ENCODE peak calls at places on chromosomes 3 and 15, in seven cellular contexts. One of them, this sample, is unnamed.

GRCh38 chr15:93238641-93239040 is 149.6 kb upstream of the RGMA start:
- DNase-seq in hepatocyte: no peak
- DNase-seq in cardiac fibroblast: no peak
- DNase-seq in psoas muscle: no peak
- DNase-seq in AG04450: no peak
- DNase-seq in fibroblast of pulmonary artery: no peak
- DNase-seq in fibroblast of lung: no peak
- DNase-seq in this sample: no peak

GRCh38 chr3:94593531-94594150 is 530.8 kb downstream of the NSUN3 start:
- DNase-seq in AG04450: no peak
- DNase-seq in fibroblast of lung: no peak
- DNase-seq in hepatocyte: no peak
- DNase-seq in cardiac fibroblast: no peak
- DNase-seq in fibroblast of pulmonary artery: no peak
- DNase-seq in psoas muscle: no peak
- DNase-seq in this sample: no peak

GRCh38 chr3:14605070-14605469 is 46.5 kb upstream of the CCDC174 start:
- DNase-seq in fibroblast of pulmonary artery: peak
- DNase-seq in AG04450: no peak
- DNase-seq in psoas muscle: no peak
- DNase-seq in fibroblast of lung: peak
- DNase-seq in cardiac fibroblast: no peak
- DNase-seq in hepatocyte: peak
- DNase-seq in this sample: no peak

GRCh38 chr3:27357665-27358258 is 11.4 kb downstream of the NEK10 start:
- DNase-seq in psoas muscle: no peak
- DNase-seq in cardiac fibroblast: peak
- DNase-seq in fibroblast of lung: peak
- DNase-seq in fibroblast of pulmonary artery: peak
- DNase-seq in hepatocyte: peak
- DNase-seq in AG04450: no peak
- DNase-seq in this sample: peak

GRCh38 chr3:177781686-177782161 is 584.4 kb upstream of the TBL1XR1 start:
- DNase-seq in fibroblast of lung: peak
- DNase-seq in cardiac fibroblast: peak
- DNase-seq in AG04450: peak
- DNase-seq in hepatocyte: no peak
- DNase-seq in psoas muscle: peak
- DNase-seq in fibroblast of pulmonary artery: peak
- DNase-seq in this sample: peak

GRCh38 chr15:101063212-101063611 is 144.1 kb downstream of the LRRK1 start:
- DNase-seq in fibroblast of pulmonary artery: no peak
- DNase-seq in psoas muscle: no peak
- DNase-seq in fibroblast of lung: no peak
- DNase-seq in hepatocyte: no peak
- DNase-seq in cardiac fibroblast: no peak
- DNase-seq in AG04450: no peak
- DNase-seq in this sample: no peak

GRCh38 chr3:14216257-14217048 is 37.8 kb downstream of the LSM3 start:
- DNase-seq in hepatocyte: no peak
- DNase-seq in AG04450: no peak
- DNase-seq in psoas muscle: peak
- DNase-seq in cardiac fibroblast: peak
- DNase-seq in fibroblast of pulmonary artery: peak
- DNase-seq in fibroblast of lung: peak
- DNase-seq in this sample: no peak

GRCh38 chr3:79491029-79491634 is 276.7 kb downstream of the ROBO1 start:
- DNase-seq in fibroblast of lung: peak
- DNase-seq in cardiac fibroblast: no peak
- DNase-seq in fibroblast of pulmonary artery: no peak
- DNase-seq in psoas muscle: no peak
- DNase-seq in hepatocyte: no peak
- DNase-seq in AG04450: no peak
- DNase-seq in this sample: peak

GRCh38 chr15:69522361-69522760 is 69.7 kb downstream of the RPLP1 start:
- DNase-seq in fibroblast of lung: no peak
- DNase-seq in fibroblast of pulmonary artery: no peak
- DNase-seq in psoas muscle: no peak
- DNase-seq in cardiac fibroblast: no peak
- DNase-seq in hepatocyte: no peak
- DNase-seq in AG04450: no peak
- DNase-seq in this sample: no peak

GRCh38 chr3:36381311-36381956 is 1.1 kb downstream of the STAC start:
- DNase-seq in AG04450: no peak
- DNase-seq in fibroblast of lung: peak
- DNase-seq in hepatocyte: no peak
- DNase-seq in cardiac fibroblast: peak
- DNase-seq in psoas muscle: no peak
- DNase-seq in fibroblast of pulmonary artery: no peak
- DNase-seq in this sample: no peak
- H3K4me3 ChIP-seq in AG04450: peak
- H3K4me3 ChIP-seq in fibroblast of lung: peak
- H3K4me3 ChIP-seq in hepatocyte: no peak
- H3K4me3 ChIP-seq in cardiac fibroblast: peak
- H3K4me3 ChIP-seq in psoas muscle: peak
- H3K4me3 ChIP-seq in fibroblast of pulmonary artery: no peak
- H3K4me3 ChIP-seq in this sample: peak

GRCh38 chr15:59833366-59833765 is 144.2 kb upstream of the BNIP2 start:
- DNase-seq in fibroblast of pulmonary artery: no peak
- DNase-seq in cardiac fibroblast: no peak
- DNase-seq in fibroblast of lung: no peak
- DNase-seq in AG04450: no peak
- DNase-seq in psoas muscle: no peak
- DNase-seq in hepatocyte: no peak
- DNase-seq in this sample: no peak
- H3K4me3 ChIP-seq in fibroblast of pulmonary artery: no peak
- H3K4me3 ChIP-seq in cardiac fibroblast: no peak
- H3K4me3 ChIP-seq in fibroblast of lung: no peak
- H3K4me3 ChIP-seq in AG04450: no peak
- H3K4me3 ChIP-seq in psoas muscle: no peak
- H3K4me3 ChIP-seq in hepatocyte: no peak
- H3K4me3 ChIP-seq in this sample: no peak

GRCh38 chr3:13043656-13044055 is 29.6 kb downstream of the IQSEC1 start:
- DNase-seq in psoas muscle: no peak
- DNase-seq in cardiac fibroblast: no peak
- DNase-seq in fibroblast of pulmonary artery: no peak
- DNase-seq in fibroblast of lung: no peak
- DNase-seq in AG04450: no peak
- DNase-seq in hepatocyte: no peak
- DNase-seq in this sample: no peak

GRCh38 chr3:13041113-13041776 is 32.0 kb downstream of the IQSEC1 start:
- DNase-seq in cardiac fibroblast: no peak
- DNase-seq in hepatocyte: no peak
- DNase-seq in psoas muscle: no peak
- DNase-seq in fibroblast of lung: no peak
- DNase-seq in AG04450: no peak
- DNase-seq in fibroblast of pulmonary artery: no peak
- DNase-seq in this sample: no peak

GRCh38 chr3:13040381-13041074 is 32.7 kb downstream of the IQSEC1 start:
- DNase-seq in hepatocyte: no peak
- DNase-seq in cardiac fibroblast: no peak
- DNase-seq in fibroblast of lung: no peak
- DNase-seq in psoas muscle: no peak
- DNase-seq in fibroblast of pulmonary artery: no peak
- DNase-seq in AG04450: no peak
- DNase-seq in this sample: no peak

GRCh38 chr3:13042932-13043275 is 30.3 kb downstream of the IQSEC1 start:
- DNase-seq in cardiac fibroblast: no peak
- DNase-seq in hepatocyte: no peak
- DNase-seq in fibroblast of lung: no peak
- DNase-seq in fibroblast of pulmonary artery: no peak
- DNase-seq in AG04450: no peak
- DNase-seq in psoas muscle: no peak
- DNase-seq in this sample: no peak

DNA sequence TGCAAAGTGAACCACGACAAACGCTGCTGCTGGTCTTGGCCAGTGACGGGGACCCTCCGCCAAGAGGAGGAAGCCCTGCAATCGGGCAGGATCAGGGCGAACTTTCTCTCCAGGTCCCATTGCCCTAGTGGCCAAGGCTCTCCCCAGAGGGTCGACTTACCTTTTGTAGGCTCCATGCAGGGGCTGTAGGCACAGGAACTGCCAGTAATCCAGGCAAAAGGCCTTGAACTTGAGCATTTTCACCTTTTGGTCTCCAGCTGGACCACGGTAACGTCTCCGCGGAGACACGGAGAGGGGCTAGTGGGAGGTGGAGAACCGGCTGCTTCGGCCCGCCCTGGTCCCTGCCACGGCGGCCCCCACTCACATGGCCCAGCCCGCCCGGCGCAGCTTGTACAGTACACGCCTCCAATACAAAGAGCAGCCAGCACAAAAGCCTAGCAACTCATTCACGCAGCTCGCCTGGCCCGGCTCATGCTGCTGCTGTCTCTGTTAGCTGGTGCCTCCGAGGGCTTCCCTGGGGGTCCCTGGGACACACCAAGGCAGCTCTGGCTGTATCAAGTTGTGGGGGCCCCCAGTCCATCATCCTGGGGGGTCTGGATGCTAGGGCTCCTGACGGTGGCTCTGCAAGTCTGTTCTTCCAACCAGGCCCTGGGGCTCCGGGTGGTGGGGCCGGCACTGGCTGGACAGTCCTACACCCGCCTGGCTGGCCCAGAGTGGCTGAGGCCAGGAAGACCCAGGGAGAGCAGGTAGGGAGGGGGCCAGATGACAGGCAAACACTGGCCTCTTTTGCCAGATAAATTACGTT is 30.9 kb downstream of the IQSEC1 start:
- DNase-seq in hepatocyte: no peak
- DNase-seq in fibroblast of lung: no peak
- DNase-seq in psoas muscle: no peak
- DNase-seq in fibroblast of pulmonary artery: no peak
- DNase-seq in cardiac fibroblast: no peak
- DNase-seq in AG04450: no peak
- DNase-seq in this sample: no peak
- H3K4me3 ChIP-seq in hepatocyte: no peak
- H3K4me3 ChIP-seq in fibroblast of lung: no peak
- H3K4me3 ChIP-seq in psoas muscle: no peak
- H3K4me3 ChIP-seq in fibroblast of pulmonary artery: no peak
- H3K4me3 ChIP-seq in cardiac fibroblast: no peak
- H3K4me3 ChIP-seq in AG04450: no peak
- H3K4me3 ChIP-seq in this sample: no peak

GRCh38 chr3:134326126-134326525 is 48.1 kb downstream of the AMOTL2 start:
- DNase-seq in fibroblast of lung: peak
- DNase-seq in psoas muscle: peak
- DNase-seq in AG04450: no peak
- DNase-seq in hepatocyte: no peak
- DNase-seq in fibroblast of pulmonary artery: no peak
- DNase-seq in cardiac fibroblast: no peak
- DNase-seq in this sample: no peak

GRCh38 chr3:134328147-134328591 is 46.1 kb downstream of the AMOTL2 start:
- DNase-seq in cardiac fibroblast: peak
- DNase-seq in hepatocyte: no peak
- DNase-seq in fibroblast of lung: peak
- DNase-seq in psoas muscle: peak
- DNase-seq in fibroblast of pulmonary artery: peak
- DNase-seq in AG04450: peak
- DNase-seq in this sample: peak

GRCh38 chr3:134325722-134326121 is 48.5 kb downstream of the AMOTL2 start:
- DNase-seq in AG04450: no peak
- DNase-seq in hepatocyte: no peak
- DNase-seq in fibroblast of pulmonary artery: no peak
- DNase-seq in fibroblast of lung: no peak
- DNase-seq in psoas muscle: peak
- DNase-seq in cardiac fibroblast: no peak
- DNase-seq in this sample: no peak

GRCh38 chr3:134327594-134327975 is 46.7 kb downstream of the AMOTL2 start:
- DNase-seq in fibroblast of pulmonary artery: peak
- DNase-seq in hepatocyte: no peak
- DNase-seq in AG04450: no peak
- DNase-seq in psoas muscle: peak
- DNase-seq in fibroblast of lung: peak
- DNase-seq in cardiac fibroblast: peak
- DNase-seq in this sample: peak

GRCh38 chr3:134326760-134327593 is 47.3 kb downstream of the AMOTL2 start:
- DNase-seq in cardiac fibroblast: peak
- DNase-seq in psoas muscle: peak
- DNase-seq in fibroblast of lung: peak
- DNase-seq in hepatocyte: peak
- DNase-seq in fibroblast of pulmonary artery: peak
- DNase-seq in AG04450: peak
- DNase-seq in this sample: peak
- H3K4me3 ChIP-seq in cardiac fibroblast: peak
- H3K4me3 ChIP-seq in psoas muscle: no peak
- H3K4me3 ChIP-seq in fibroblast of lung: no peak
- H3K4me3 ChIP-seq in hepatocyte: no peak
- H3K4me3 ChIP-seq in fibroblast of pulmonary artery: no peak
- H3K4me3 ChIP-seq in AG04450: no peak
- H3K4me3 ChIP-seq in this sample: no peak

GRCh38 chr3:38164966-38165721 is at the start of gene OXSR1:
- DNase-seq in fibroblast of lung: peak
- DNase-seq in fibroblast of pulmonary artery: peak
- DNase-seq in hepatocyte: peak
- DNase-seq in cardiac fibroblast: peak
- DNase-seq in AG04450: peak
- DNase-seq in psoas muscle: peak
- DNase-seq in this sample: peak

GRCh38 chr3:38165722-38166387 is 518 bp downstream of the OXSR1 start:
- DNase-seq in AG04450: no peak
- DNase-seq in fibroblast of lung: peak
- DNase-seq in hepatocyte: peak
- DNase-seq in fibroblast of pulmonary artery: no peak
- DNase-seq in cardiac fibroblast: peak
- DNase-seq in psoas muscle: no peak
- DNase-seq in this sample: no peak

GRCh38 chr3:38168988-38169363 is 3.6 kb downstream of the OXSR1 start:
- DNase-seq in hepatocyte: no peak
- DNase-seq in AG04450: no peak
- DNase-seq in cardiac fibroblast: peak
- DNase-seq in fibroblast of lung: peak
- DNase-seq in psoas muscle: no peak
- DNase-seq in fibroblast of pulmonary artery: no peak
- DNase-seq in this sample: no peak

GRCh38 chr3:38170722-38171121 is 5.4 kb downstream of the OXSR1 start:
- DNase-seq in psoas muscle: no peak
- DNase-seq in fibroblast of lung: no peak
- DNase-seq in fibroblast of pulmonary artery: no peak
- DNase-seq in AG04450: no peak
- DNase-seq in cardiac fibroblast: no peak
- DNase-seq in hepatocyte: no peak
- DNase-seq in this sample: no peak

DNA sequence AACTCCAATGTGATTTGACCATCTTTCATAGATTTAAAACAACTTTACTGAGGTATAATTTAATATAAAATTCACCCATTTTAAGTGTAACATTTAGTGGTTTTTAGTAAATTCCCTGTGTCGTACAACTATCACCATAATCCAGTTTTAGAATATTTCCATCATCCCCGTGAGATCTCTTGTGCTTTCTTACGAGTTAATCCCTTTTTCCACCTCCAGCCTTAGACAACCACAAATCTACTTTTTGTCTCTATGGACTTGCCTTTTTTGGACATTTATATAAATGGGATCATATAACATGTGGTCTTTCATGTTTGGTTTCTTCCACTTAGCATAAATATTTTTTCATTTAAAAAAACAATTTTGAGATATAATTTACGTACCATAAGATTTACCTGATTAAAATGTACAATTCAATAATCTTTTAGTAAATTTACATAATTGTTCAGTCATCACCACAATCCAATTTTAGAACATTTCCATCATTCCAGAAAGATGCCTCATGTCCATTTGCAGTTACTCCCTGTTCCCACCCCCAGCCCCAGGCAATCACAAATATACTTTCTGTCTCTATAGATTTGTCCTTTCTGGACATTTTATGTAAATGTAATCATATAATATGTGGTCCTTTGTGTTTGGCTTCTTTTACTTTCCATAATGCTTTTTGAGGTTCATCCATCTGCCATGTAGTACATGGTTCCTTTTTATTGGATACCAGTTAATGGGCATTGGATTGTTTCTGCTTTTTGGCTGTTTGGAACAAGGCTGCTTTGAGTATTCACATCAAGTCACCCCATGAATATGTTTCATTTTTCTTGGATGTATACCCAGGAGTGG is 3.0 kb downstream of the OXSR1 start:
- DNase-seq in fibroblast of pulmonary artery: peak
- DNase-seq in psoas muscle: no peak
- DNase-seq in hepatocyte: no peak
- DNase-seq in fibroblast of lung: peak
- DNase-seq in cardiac fibroblast: peak
- DNase-seq in AG04450: no peak
- DNase-seq in this sample: peak
- H3K4me3 ChIP-seq in fibroblast of pulmonary artery: no peak
- H3K4me3 ChIP-seq in psoas muscle: no peak
- H3K4me3 ChIP-seq in hepatocyte: no peak
- H3K4me3 ChIP-seq in fibroblast of lung: peak
- H3K4me3 ChIP-seq in cardiac fibroblast: no peak
- H3K4me3 ChIP-seq in AG04450: peak
- H3K4me3 ChIP-seq in this sample: peak

This sample was measured in skeletal muscle cell.